ENCODE peak calls at places on chromosomes 12 and 14, in six cellular contexts. V, M, W, F, C and R are unnamed samples.

GRCh38 chr12:121283841-121284240 is 12.7 kb downstream of the CAMKK2 start:
- DNase-seq in F (no peak), C (no peak), M (no peak), W (peak; percentile 10), V (no peak), R (no peak)

GRCh38 chr14:51310453-51311074 is 70.5 kb downstream of the TMX1 start:
- DNase-seq in V (no peak), W (no peak), C (peak; percentile 94), F (no peak), M (no peak), R (no peak)

GRCh38 chr12:106248849-106249371 is 1.1 kb upstream of the CKAP4 start:
- DNase-seq in M (no peak), C (peak; percentile 76), F (no peak), V (no peak), W (no peak), R (peak; percentile 64)

GRCh38 chr12:69602954-69603353 is 7.8 kb downstream of the LRRC10 start:
- DNase-seq in F (no peak), C (no peak), M (peak; percentile 10), V (no peak), W (no peak), R (no peak)

GRCh38 chr14:79915411-79915810 is 295.9 kb downstream of the DIO2 start:
- DNase-seq in C (no peak), F (no peak), M (no peak), W (no peak), V (no peak), R (no peak)

GRCh38 chr12:6635375-6635855 is 344 bp downstream of the LPAR5 start:
- DNase-seq in F (no peak), C (no peak), W (peak; percentile 42), M (no peak), V (no peak), R (peak; percentile 78)

GRCh38 chr12:53062977-53063707 is 13.3 kb downstream of the TNS2 start:
- DNase-seq in F (no peak), W (no peak), C (no peak), V (no peak), M (no peak), R (no peak)

GRCh38 chr12:16269941-16270340 is 7.5 kb downstream of the SLC15A5 start:
- DNase-seq in V (no peak), W (no peak), C (no peak), M (no peak), F (no peak), R (no peak)

GRCh38 chr12:55737581-55738112 is 5.3 kb upstream of the GDF11 start:
- DNase-seq in F (no peak), V (no peak), W (no peak), C (no peak), M (no peak), R (no peak)

GRCh38 chr14:61219673-61220072 is 61.5 kb downstream of the TMEM30B start:
- DNase-seq in V (no peak), F (no peak), C (no peak), M (no peak), W (no peak), R (no peak)

GRCh38 chr14:106843951-106844483 is 1317.6 kb downstream of the TMEM121 start:
- DNase-seq in V (no peak), F (no peak), C (no peak), W (no peak), M (no peak), R (peak; percentile 75)

GRCh38 chr14:36520601-36521525 is 831 bp upstream of the NKX2-1 start:
- DNase-seq in C (peak; percentile 6), M (peak; percentile 57), F (no peak), V (peak; percentile 44), W (peak; percentile 29), R (peak; percentile 37)

GRCh38 chr14:20384886-20385285 is 28.4 kb downstream of the TEP1 start:
- DNase-seq in W (no peak), C (no peak), F (no peak), M (no peak), V (no peak), R (no peak)

GRCh38 chr12:108371801-108372344 is 32.8 kb upstream of the CMKLR1 start:
- DNase-seq in F (no peak), W (no peak), V (no peak), C (no peak), M (no peak), R (peak; percentile 59)

GRCh38 chr14:37579250-37579649 is 15.8 kb downstream of the FOXA1 start:
- DNase-seq in M (no peak), W (no peak), V (no peak), C (no peak), F (no peak), R (no peak)

GRCh38 chr14:36105401-36105800 is 71.1 kb downstream of the PTCSC3 start:
- DNase-seq in V (peak; percentile 21), F (no peak), C (no peak), W (no peak), M (peak; percentile 14), R (peak; percentile 14)

GRCh38 chr14:33716921-33717320 is 234.0 kb downstream of the EGLN3 start:
- DNase-seq in M (no peak), W (no peak), V (no peak), C (no peak), F (no peak), R (no peak)

GRCh38 chr14:18660585-18660922 is 59.6 kb downstream of the OR11H12 start:
- DNase-seq in F (no peak), M (no peak), V (no peak), W (no peak), C (no peak), R (no peak)

GRCh38 chr12:27772328-27773049 is 7.5 kb upstream of the KLHL42 start:
- DNase-seq in C (peak; percentile 56), F (no peak), M (no peak), W (no peak), V (no peak), R (no peak)

GRCh38 chr14:55532645-55533309 is 47.2 kb upstream of the KTN1 start:
- DNase-seq in M (no peak), W (no peak), C (no peak), F (no peak), V (no peak), R (no peak)

GRCh38 chr12:48165089-48166031 is 8.0 kb upstream of the ASB8 start:
- DNase-seq in C (peak; percentile 67), M (peak; percentile 75), V (peak; percentile 44), F (peak; percentile 45), W (peak; percentile 62), R (peak; percentile 77)

DNA sequence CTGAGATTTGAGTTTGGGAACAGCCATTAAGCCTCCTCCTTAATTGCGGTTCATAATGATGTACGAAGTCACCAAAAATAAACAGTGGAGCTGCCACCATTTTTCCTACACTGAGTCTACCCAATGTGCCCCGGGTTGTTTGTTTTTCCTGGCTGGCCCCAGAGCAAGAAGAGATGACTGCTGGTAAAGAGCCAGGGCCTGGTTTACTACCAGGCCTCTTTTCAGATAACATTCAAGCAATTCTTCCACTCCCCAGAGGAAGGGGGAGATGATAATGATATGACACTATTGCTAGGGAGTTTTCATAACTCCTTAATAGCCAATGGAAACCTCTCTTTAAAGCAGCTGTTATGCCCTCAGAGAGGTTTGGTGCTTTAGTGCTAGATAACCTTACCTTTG is 42.3 kb downstream of the BRAP start:
- DNase-seq in V (no peak), F (no peak), W (no peak), C (peak; percentile 70), M (no peak), R (no peak)
- TF ChIP-seq MYC in V (no peak), F (no peak), W (no peak), C (no peak), M (no peak), R (no peak)

DNA sequence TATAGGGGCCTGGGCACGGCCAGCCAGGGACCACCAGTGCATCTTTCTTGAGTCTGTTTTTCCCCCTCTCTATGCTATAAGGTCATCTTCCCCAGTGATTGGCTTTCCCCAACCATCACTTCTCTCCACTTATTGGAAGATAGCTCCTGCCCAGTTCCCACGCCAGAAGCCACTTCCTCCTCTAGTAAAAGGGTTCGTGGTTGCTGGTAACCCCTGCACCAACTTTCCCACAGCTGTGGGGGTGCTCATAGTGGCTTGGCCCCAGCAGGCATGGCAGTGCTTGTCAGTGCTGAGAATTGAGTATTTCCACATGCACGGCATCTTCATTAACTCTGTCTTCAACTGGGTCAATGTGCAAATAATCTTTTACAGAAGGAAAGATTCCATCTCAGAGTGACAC is 215.4 kb downstream of the FOXN3 start:
- DNase-seq in V (no peak), W (no peak), F (peak; percentile 20), M (no peak), C (no peak), R (peak; percentile 56)
- TF ChIP-seq MAX in V (no peak), W (no peak), F (no peak), M (no peak), C (no peak), R (no peak)

GRCh38 chr14:87813691-87814090 is 179.3 kb downstream of the GALC start:
- DNase-seq in W (no peak), M (no peak), C (no peak), V (no peak), F (no peak), R (no peak)

GRCh38 chr14:87810711-87811110 is 182.3 kb downstream of the GALC start:
- DNase-seq in W (peak; percentile 17), F (no peak), V (no peak), M (peak; percentile 21), C (no peak), R (no peak)

GRCh38 chr14:87811246-87811645 is 181.7 kb downstream of the GALC start:
- DNase-seq in W (no peak), M (no peak), F (no peak), V (no peak), C (no peak), R (no peak)

GRCh38 chr14:87815121-87815520 is 177.9 kb downstream of the GALC start:
- DNase-seq in C (no peak), F (no peak), M (no peak), V (no peak), W (no peak), R (no peak)

GRCh38 chr14:87813211-87813610 is 179.8 kb downstream of the GALC start:
- DNase-seq in M (no peak), C (no peak), V (no peak), W (no peak), F (no peak), R (no peak)
- H3K4me3 ChIP-seq in M (no peak overlapping the region), C (no peak overlapping the region), V (no peak overlapping the region), W (no peak overlapping the region), F (no peak overlapping the region), R (no peak overlapping the region)

GRCh38 chr14:24011051-24011450 is 22.3 kb downstream of the DHRS4L2 start:
- DNase-seq in W (no peak), V (no peak), C (no peak), M (no peak), F (no peak), R (no peak)

GRCh38 chr14:24013654-24014514 is 25.2 kb downstream of the DHRS4L2 start:
- DNase-seq in M (peak; percentile 77), W (peak; percentile 59), C (peak; percentile 82), F (peak; percentile 57), V (peak; percentile 92), R (peak; percentile 77)
- TF ChIP-seq MYC in M (no peak), W (no peak), C (no peak), F (no peak), V (no peak), R (no peak)

GRCh38 chr14:58297412-58297761 is 968 bp upstream of the ARID4A start:
- DNase-seq in V (no peak), F (no peak), C (no peak), M (no peak), W (no peak), R (no peak)
- TF ChIP-seq MAX in V (no peak), F (no peak), C (no peak), M (peak; percentile 9), W (no peak), R (peak; percentile 61)

GRCh38 chr12:114405199-114405448 is 820 bp downstream of the TBX5 start:
- DNase-seq in F (no peak), W (no peak), C (no peak), M (no peak), V (no peak), R (no peak)
- H3K4me3 ChIP-seq in F (no peak overlapping the region), W (no peak overlapping the region), C (no peak overlapping the region), M (peak overlapping the region; percentile 28), V (no peak overlapping the region), R (no peak overlapping the region)